ENCODE peak calls at places on chromosomes 6 and 20, in five cellular contexts. One of them, this sample, is unnamed.

GRCh38 chr6:20208687-20209378 is 3.4 kb downstream of the MBOAT1 start:
- DNase-seq in GM23248: no peak
- DNase-seq in PC-9: no peak
- DNase-seq in astrocyte: no peak
- DNase-seq in mammary epithelial cell: no peak
- DNase-seq in this sample: no peak

GRCh38 chr6:53691667-53692133 is 26.1 kb upstream of the KLHL31 start:
- DNase-seq in GM23248: peak
- DNase-seq in PC-9: no peak
- DNase-seq in astrocyte: no peak
- DNase-seq in mammary epithelial cell: peak
- DNase-seq in this sample: no peak

GRCh38 chr6:63598251-63599036 is 26.2 kb downstream of the LOC128125822 start:
- DNase-seq in GM23248: peak
- DNase-seq in PC-9: peak
- DNase-seq in astrocyte: peak
- DNase-seq in mammary epithelial cell: peak
- DNase-seq in this sample: no peak

GRCh38 chr6:112222111-112222726 is 32.1 kb downstream of the LAMA4 start:
- DNase-seq in GM23248: peak
- DNase-seq in PC-9: peak
- DNase-seq in astrocyte: peak
- DNase-seq in mammary epithelial cell: no peak
- DNase-seq in this sample: no peak

GRCh38 chr6:34930221-34930620 is 41.2 kb downstream of the ANKS1A start:
- DNase-seq in GM23248: no peak
- DNase-seq in PC-9: no peak
- DNase-seq in astrocyte: no peak
- DNase-seq in mammary epithelial cell: no peak
- DNase-seq in this sample: no peak

GRCh38 chr6:16727996-16728395 is 33.3 kb downstream of the ATXN1 start:
- DNase-seq in GM23248: no peak
- DNase-seq in PC-9: no peak
- DNase-seq in astrocyte: no peak
- DNase-seq in mammary epithelial cell: no peak
- DNase-seq in this sample: no peak

GRCh38 chr6:169998457-169998856 is 247.0 kb downstream of the ERMARD start:
- DNase-seq in GM23248: no peak
- DNase-seq in PC-9: no peak
- DNase-seq in astrocyte: no peak
- DNase-seq in mammary epithelial cell: no peak
- DNase-seq in this sample: no peak

GRCh38 chr6:107144014-107144413 is 28.7 kb upstream of the BEND3 start:
- DNase-seq in GM23248: no peak
- DNase-seq in PC-9: no peak
- DNase-seq in astrocyte: no peak
- DNase-seq in mammary epithelial cell: peak
- DNase-seq in this sample: no peak

GRCh38 chr6:66866801-66867200 is 1159.8 kb upstream of the EYS start:
- DNase-seq in GM23248: no peak
- DNase-seq in PC-9: no peak
- DNase-seq in astrocyte: no peak
- DNase-seq in mammary epithelial cell: peak
- DNase-seq in this sample: no peak

GRCh38 chr6:87066449-87067288 is 28.2 kb downstream of the CGA start:
- DNase-seq in GM23248: peak
- DNase-seq in PC-9: no peak
- DNase-seq in astrocyte: peak
- DNase-seq in mammary epithelial cell: peak
- DNase-seq in this sample: peak

GRCh38 chr6:93468291-93468690 is 48.9 kb upstream of the EPHA7 start:
- DNase-seq in GM23248: no peak
- DNase-seq in PC-9: no peak
- DNase-seq in astrocyte: peak
- DNase-seq in mammary epithelial cell: no peak
- DNase-seq in this sample: peak

GRCh38 chr20:23234311-23235078 is 116.1 kb upstream of the NXT1 start:
- DNase-seq in GM23248: peak
- DNase-seq in PC-9: no peak
- DNase-seq in astrocyte: no peak
- DNase-seq in mammary epithelial cell: no peak
- DNase-seq in this sample: no peak

GRCh38 chr6:156865019-156865629 is 87.9 kb downstream of the ARID1B start:
- DNase-seq in GM23248: peak
- DNase-seq in PC-9: no peak
- DNase-seq in astrocyte: no peak
- DNase-seq in mammary epithelial cell: peak
- DNase-seq in this sample: no peak

GRCh38 chr6:100269189-100269588 is 195.5 kb downstream of the SIM1 start:
- DNase-seq in GM23248: peak
- DNase-seq in PC-9: no peak
- DNase-seq in astrocyte: peak
- DNase-seq in mammary epithelial cell: peak
- DNase-seq in this sample: no peak

GRCh38 chr6:96755096-96755495 is 82.2 kb downstream of the GPR63 start:
- DNase-seq in GM23248: no peak
- DNase-seq in PC-9: no peak
- DNase-seq in astrocyte: no peak
- DNase-seq in mammary epithelial cell: no peak
- DNase-seq in this sample: no peak

GRCh38 chr6:110017306-110017705 is 39.2 kb downstream of the GPR6 start:
- DNase-seq in GM23248: no peak
- DNase-seq in PC-9: no peak
- DNase-seq in astrocyte: no peak
- DNase-seq in mammary epithelial cell: no peak
- DNase-seq in this sample: no peak

GRCh38 chr6:31727034-31727716 is 1.9 kb downstream of the DDAH2 start:
- DNase-seq in GM23248: no peak
- DNase-seq in PC-9: no peak
- DNase-seq in astrocyte: no peak
- DNase-seq in mammary epithelial cell: no peak
- DNase-seq in this sample: no peak

GRCh38 chr20:59242714-59243626 is 57.4 kb upstream of the EDN3 start:
- DNase-seq in GM23248: peak
- DNase-seq in PC-9: peak
- DNase-seq in astrocyte: no peak
- DNase-seq in mammary epithelial cell: peak
- DNase-seq in this sample: no peak

GRCh38 chr20:19692685-19693119 is 65.4 kb upstream of the RIN2 start:
- DNase-seq in GM23248: peak
- DNase-seq in PC-9: peak
- DNase-seq in astrocyte: peak
- DNase-seq in mammary epithelial cell: peak
- DNase-seq in this sample: no peak

DNA sequence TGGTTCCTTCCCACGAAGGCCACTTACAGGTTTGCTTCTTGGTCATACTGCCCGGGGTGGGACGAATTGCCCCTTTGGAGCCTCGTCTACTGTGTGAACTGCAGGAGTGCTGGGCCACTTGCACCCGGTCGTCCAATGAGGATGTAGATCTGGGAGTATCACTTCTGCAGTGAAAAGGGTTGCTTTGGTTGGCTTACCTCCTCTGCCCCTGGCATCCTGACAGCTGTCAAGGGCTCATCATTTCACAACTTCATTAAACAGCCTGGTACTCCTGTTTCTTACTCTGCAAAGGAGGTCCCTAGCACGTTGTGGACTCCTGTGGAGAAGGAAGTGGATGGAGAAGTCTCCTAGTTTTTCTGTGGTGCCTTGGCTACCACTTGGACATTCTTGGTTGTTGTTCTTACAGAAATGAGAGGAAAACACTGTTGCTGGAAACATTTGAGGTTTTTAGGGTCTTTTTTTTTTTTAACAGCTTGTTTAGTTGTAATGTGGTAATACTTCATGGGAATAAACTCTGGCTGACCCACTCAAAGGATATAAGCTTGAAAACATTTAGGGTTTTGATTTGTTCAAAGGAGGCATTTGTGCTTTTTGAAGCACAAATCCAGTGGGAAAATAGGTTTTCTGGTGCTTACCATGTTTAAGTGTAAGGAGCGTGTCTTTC is 60.6 kb downstream of the AKAP12 start:
- DNase-seq in GM23248: no peak
- DNase-seq in PC-9: no peak
- DNase-seq in astrocyte: no peak
- DNase-seq in mammary epithelial cell: no peak
- DNase-seq in this sample: no peak
- H3K27ac ChIP-seq in GM23248: no peak
- H3K27ac ChIP-seq in PC-9: no peak
- H3K27ac ChIP-seq in astrocyte: no peak
- H3K27ac ChIP-seq in mammary epithelial cell: no peak
- H3K27ac ChIP-seq in this sample: no peak

GRCh38 chr20:63520594-63520938 is at the start of gene PPDPF:
- DNase-seq in GM23248: peak
- DNase-seq in PC-9: no peak
- DNase-seq in astrocyte: peak
- DNase-seq in mammary epithelial cell: peak
- DNase-seq in this sample: no peak

GRCh38 chr20:63520939-63521601 is 505 bp downstream of the PPDPF start:
- DNase-seq in GM23248: peak
- DNase-seq in PC-9: peak
- DNase-seq in astrocyte: no peak
- DNase-seq in mammary epithelial cell: peak
- DNase-seq in this sample: no peak

GRCh38 chr20:63518946-63519764 is 1.4 kb upstream of the PPDPF start:
- DNase-seq in GM23248: no peak
- DNase-seq in PC-9: no peak
- DNase-seq in astrocyte: no peak
- DNase-seq in mammary epithelial cell: no peak
- DNase-seq in this sample: no peak

GRCh38 chr20:63518351-63518861 is 2.2 kb upstream of the PPDPF start:
- DNase-seq in GM23248: no peak
- DNase-seq in PC-9: no peak
- DNase-seq in astrocyte: no peak
- DNase-seq in mammary epithelial cell: no peak
- DNase-seq in this sample: no peak

GRCh38 chr20:63519765-63520593 is 586 bp upstream of the PPDPF start:
- DNase-seq in GM23248: peak
- DNase-seq in PC-9: peak
- DNase-seq in astrocyte: peak
- DNase-seq in mammary epithelial cell: peak
- DNase-seq in this sample: no peak
- TF ChIP-seq EZH2 in GM23248: no peak
- TF ChIP-seq EZH2 in PC-9: no peak
- TF ChIP-seq EZH2 in astrocyte: peak
- TF ChIP-seq EZH2 in mammary epithelial cell: no peak
- TF ChIP-seq EZH2 in this sample: no peak

GRCh38 chr6:137808836-137809315 is 58.2 kb upstream of the TNFAIP3 start:
- DNase-seq in GM23248: no peak
- DNase-seq in PC-9: no peak
- DNase-seq in astrocyte: no peak
- DNase-seq in mammary epithelial cell: no peak
- DNase-seq in this sample: no peak

GRCh38 chr6:137813308-137813707 is 53.8 kb upstream of the TNFAIP3 start:
- DNase-seq in GM23248: no peak
- DNase-seq in PC-9: peak
- DNase-seq in astrocyte: no peak
- DNase-seq in mammary epithelial cell: peak
- DNase-seq in this sample: no peak

GRCh38 chr6:137810554-137811120 is 56.4 kb upstream of the TNFAIP3 start:
- DNase-seq in GM23248: no peak
- DNase-seq in PC-9: no peak
- DNase-seq in astrocyte: no peak
- DNase-seq in mammary epithelial cell: no peak
- DNase-seq in this sample: no peak

GRCh38 chr6:137811912-137812553 is 55.0 kb upstream of the TNFAIP3 start:
- DNase-seq in GM23248: no peak
- DNase-seq in PC-9: no peak
- DNase-seq in astrocyte: no peak
- DNase-seq in mammary epithelial cell: no peak
- DNase-seq in this sample: no peak

DNA sequence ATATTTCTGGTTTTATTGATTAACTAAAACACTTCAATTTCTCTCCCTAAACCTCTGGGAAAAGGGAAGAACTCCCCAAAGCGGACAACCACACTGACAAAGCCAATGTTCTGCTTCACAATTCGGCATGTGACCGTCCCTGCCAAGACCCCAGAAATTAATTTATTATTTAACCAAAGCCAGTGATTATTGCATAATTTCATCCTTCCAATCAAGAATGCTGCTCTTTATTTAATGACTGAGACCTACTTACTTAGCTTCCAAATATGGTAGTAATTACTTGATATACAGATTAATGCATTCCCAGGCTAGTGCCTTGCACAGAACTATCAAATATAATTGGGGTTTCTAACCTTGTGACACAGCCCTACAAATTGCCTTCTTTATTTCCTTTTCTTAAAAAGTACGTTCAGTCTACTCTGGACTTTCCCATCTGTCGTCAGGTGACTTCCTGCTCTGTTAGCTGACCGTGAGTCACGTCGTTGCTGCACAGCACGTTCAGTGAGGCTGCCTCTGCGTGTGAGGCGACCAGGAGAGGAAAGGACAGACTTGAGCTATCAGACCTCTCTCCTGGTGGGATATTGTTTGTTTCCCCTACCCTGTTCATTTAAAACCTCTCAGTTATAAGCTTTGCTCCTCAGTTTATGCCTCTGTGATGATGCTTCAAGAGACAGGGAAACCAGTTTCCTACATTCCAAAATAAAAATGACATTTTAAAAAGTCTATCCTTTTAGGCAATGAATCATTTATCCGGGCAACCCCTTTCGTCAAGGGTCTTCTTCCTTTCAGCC is 55.7 kb upstream of the TNFAIP3 start:
- DNase-seq in GM23248: peak
- DNase-seq in PC-9: peak
- DNase-seq in astrocyte: peak
- DNase-seq in mammary epithelial cell: peak
- DNase-seq in this sample: no peak
- H3K27ac ChIP-seq in GM23248: no peak
- H3K27ac ChIP-seq in PC-9: peak
- H3K27ac ChIP-seq in astrocyte: peak
- H3K27ac ChIP-seq in mammary epithelial cell: peak
- H3K27ac ChIP-seq in this sample: no peak

DNA sequence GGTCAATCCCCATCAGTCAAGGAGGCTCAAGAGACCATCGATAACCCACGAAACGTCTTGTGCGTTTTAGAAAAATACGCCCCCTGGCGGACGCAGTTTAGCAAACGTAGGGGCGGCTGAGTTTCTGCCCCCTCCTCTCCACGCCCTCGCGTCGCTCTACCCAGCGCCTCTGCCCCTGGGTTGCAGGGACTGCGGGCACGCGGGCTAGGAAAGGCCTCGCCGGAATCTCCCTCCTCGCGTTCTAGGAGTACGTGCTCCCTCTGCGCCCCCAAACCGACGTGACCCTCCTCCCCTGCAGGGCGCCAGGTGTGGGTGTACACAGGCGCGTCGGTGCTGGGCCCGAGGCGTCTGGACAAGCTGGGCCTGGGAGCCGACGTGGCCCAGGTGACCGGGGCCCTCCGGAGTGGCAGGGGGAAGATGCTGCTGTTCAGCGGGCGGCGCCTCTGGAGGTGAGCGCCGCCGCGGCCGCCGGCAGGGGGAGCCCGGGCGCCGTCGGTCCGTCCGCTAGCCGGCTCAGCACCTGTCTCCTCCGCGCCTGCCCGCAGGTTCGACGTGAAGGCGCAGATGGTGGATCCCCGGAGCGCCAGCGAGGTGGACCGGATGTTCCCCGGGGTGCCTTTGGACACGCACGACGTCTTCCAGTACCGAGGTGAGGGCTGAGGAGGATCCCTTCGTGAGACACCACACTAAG is 5.3 kb downstream of the MMP9 start:
- DNase-seq in GM23248: peak
- DNase-seq in PC-9: no peak
- DNase-seq in astrocyte: no peak
- DNase-seq in mammary epithelial cell: peak
- DNase-seq in this sample: no peak
- TF ChIP-seq EZH2 in GM23248: peak
- TF ChIP-seq EZH2 in PC-9: no peak
- TF ChIP-seq EZH2 in astrocyte: peak
- TF ChIP-seq EZH2 in mammary epithelial cell: no peak
- TF ChIP-seq EZH2 in this sample: no peak

This sample was measured in SK-N-MC.